ENCODE peak calls at places on chromosomes 2 and 18, in five cellular contexts. One of them, this sample, is unnamed.

GRCh38 chr2:141341444-141341843 is 789.4 kb downstream of the LRP1B start:
- DNase-seq in breast epithelium: no peak
- DNase-seq in ovary: no peak
- DNase-seq in lower leg skin: no peak
- DNase-seq in heart left ventricle: no peak
- DNase-seq in this sample: no peak

GRCh38 chr2:162888641-162889040 is 50.1 kb upstream of the KCNH7 start:
- DNase-seq in breast epithelium: no peak
- DNase-seq in ovary: no peak
- DNase-seq in lower leg skin: no peak
- DNase-seq in heart left ventricle: no peak
- DNase-seq in this sample: no peak

GRCh38 chr18:75128911-75129716 is 79.8 kb downstream of the PTGR3 start:
- DNase-seq in breast epithelium: no peak
- DNase-seq in ovary: no peak
- DNase-seq in lower leg skin: peak; percentile 6
- DNase-seq in heart left ventricle: no peak
- DNase-seq in this sample: no peak

GRCh38 chr2:134926231-134926931 is 7.8 kb downstream of the CCNT2 start:
- DNase-seq in breast epithelium: no peak
- DNase-seq in ovary: no peak
- DNase-seq in lower leg skin: no peak
- DNase-seq in heart left ventricle: no peak
- DNase-seq in this sample: no peak

GRCh38 chr2:137964859-137965459 is 686 bp downstream of the HNMT start:
- DNase-seq in breast epithelium: no peak
- DNase-seq in ovary: no peak
- DNase-seq in lower leg skin: no peak
- DNase-seq in heart left ventricle: no peak
- DNase-seq in this sample: no peak

GRCh38 chr2:222960126-222960525 is 91.9 kb upstream of the KCNE4 start:
- DNase-seq in breast epithelium: no peak
- DNase-seq in ovary: no peak
- DNase-seq in lower leg skin: no peak
- DNase-seq in heart left ventricle: no peak
- DNase-seq in this sample: no peak

GRCh38 chr2:145038041-145038525 is 518.2 kb upstream of the ZEB2 start:
- DNase-seq in breast epithelium: no peak
- DNase-seq in ovary: peak; percentile 31
- DNase-seq in lower leg skin: no peak
- DNase-seq in heart left ventricle: no peak
- DNase-seq in this sample: no peak

GRCh38 chr2:15547100-15547499 is 14.0 kb downstream of the NBAS start:
- DNase-seq in breast epithelium: no peak
- DNase-seq in ovary: no peak
- DNase-seq in lower leg skin: no peak
- DNase-seq in heart left ventricle: no peak
- DNase-seq in this sample: no peak

GRCh38 chr2:69013123-69013836 is at the start of gene ANTXR1:
- DNase-seq in breast epithelium: no peak
- DNase-seq in ovary: peak; percentile 76
- DNase-seq in lower leg skin: peak; percentile 49
- DNase-seq in heart left ventricle: peak; percentile 43
- DNase-seq in this sample: no peak

GRCh38 chr2:138182276-138182675 is 218.0 kb downstream of the HNMT start:
- DNase-seq in breast epithelium: no peak
- DNase-seq in ovary: no peak
- DNase-seq in lower leg skin: no peak
- DNase-seq in heart left ventricle: no peak
- DNase-seq in this sample: no peak

GRCh38 chr2:43848174-43848573 is 9.4 kb downstream of the ABCG8 start:
- DNase-seq in breast epithelium: no peak
- DNase-seq in ovary: no peak
- DNase-seq in lower leg skin: no peak
- DNase-seq in heart left ventricle: no peak
- DNase-seq in this sample: no peak

GRCh38 chr18:8998481-8999217 is 103.8 kb upstream of the NDUFV2 start:
- DNase-seq in breast epithelium: no peak
- DNase-seq in ovary: no peak
- DNase-seq in lower leg skin: no peak
- DNase-seq in heart left ventricle: no peak
- DNase-seq in this sample: no peak

GRCh38 chr18:10143601-10144000 is 229.8 kb downstream of the VAPA start:
- DNase-seq in breast epithelium: no peak
- DNase-seq in ovary: peak; percentile 36
- DNase-seq in lower leg skin: no peak
- DNase-seq in heart left ventricle: no peak
- DNase-seq in this sample: no peak

GRCh38 chr2:28927878-28928277 is 33.4 kb downstream of the WDR43 start:
- DNase-seq in breast epithelium: no peak
- DNase-seq in ovary: no peak
- DNase-seq in lower leg skin: no peak
- DNase-seq in heart left ventricle: no peak
- DNase-seq in this sample: no peak

GRCh38 chr2:235050992-235051351 is 99.2 kb downstream of the SH3BP4 start:
- DNase-seq in breast epithelium: peak; percentile 94
- DNase-seq in ovary: peak; percentile 59
- DNase-seq in lower leg skin: peak; percentile 94
- DNase-seq in heart left ventricle: peak; percentile 97
- DNase-seq in this sample: no peak

GRCh38 chr2:197514754-197515153 is 1.1 kb upstream of the MOB4 start:
- DNase-seq in breast epithelium: no peak
- DNase-seq in ovary: no peak
- DNase-seq in lower leg skin: no peak
- DNase-seq in heart left ventricle: no peak
- DNase-seq in this sample: no peak

GRCh38 chr18:60668583-60668982 is 296.0 kb upstream of the MC4R start:
- DNase-seq in breast epithelium: no peak
- DNase-seq in ovary: no peak
- DNase-seq in lower leg skin: no peak
- DNase-seq in heart left ventricle: no peak
- DNase-seq in this sample: no peak

GRCh38 chr2:79370976-79371550 is 141.8 kb upstream of the CTNNA2 start:
- DNase-seq in breast epithelium: no peak
- DNase-seq in ovary: no peak
- DNase-seq in lower leg skin: no peak
- DNase-seq in heart left ventricle: no peak
- DNase-seq in this sample: no peak

GRCh38 chr2:6493669-6494068 is 372.0 kb downstream of the CMPK2 start:
- DNase-seq in breast epithelium: no peak
- DNase-seq in ovary: no peak
- DNase-seq in lower leg skin: no peak
- DNase-seq in heart left ventricle: no peak
- DNase-seq in this sample: no peak

GRCh38 chr18:32754508-32755263 is 18.1 kb downstream of the KLHL14 start:
- DNase-seq in breast epithelium: no peak
- DNase-seq in ovary: no peak
- DNase-seq in lower leg skin: no peak
- DNase-seq in heart left ventricle: no peak
- DNase-seq in this sample: no peak

GRCh38 chr18:4236940-4237686 is 218.0 kb downstream of the DLGAP1 start:
- DNase-seq in breast epithelium: no peak
- DNase-seq in ovary: no peak
- DNase-seq in lower leg skin: no peak
- DNase-seq in heart left ventricle: no peak
- DNase-seq in this sample: no peak

GRCh38 chr18:49838381-49838780 is 25.0 kb upstream of the ACAA2 start:
- DNase-seq in breast epithelium: no peak
- DNase-seq in ovary: no peak
- DNase-seq in lower leg skin: no peak
- DNase-seq in heart left ventricle: no peak
- DNase-seq in this sample: no peak

GRCh38 chr2:181305151-181306123 is 151.7 kb upstream of the ITGA4 start:
- DNase-seq in breast epithelium: no peak
- DNase-seq in ovary: no peak
- DNase-seq in lower leg skin: no peak
- DNase-seq in heart left ventricle: peak; percentile 37
- DNase-seq in this sample: no peak

GRCh38 chr18:56188521-56188920 is 449.9 kb downstream of the TXNL1 start:
- DNase-seq in breast epithelium: no peak
- DNase-seq in ovary: peak; percentile 69
- DNase-seq in lower leg skin: no peak
- DNase-seq in heart left ventricle: no peak
- DNase-seq in this sample: no peak

GRCh38 chr2:187360286-187360685 is 87.8 kb downstream of the CALCRL start:
- DNase-seq in breast epithelium: no peak
- DNase-seq in ovary: no peak
- DNase-seq in lower leg skin: no peak
- DNase-seq in heart left ventricle: no peak
- DNase-seq in this sample: no peak

GRCh38 chr2:215401896-215402379 is 33.9 kb downstream of the FN1 start:
- DNase-seq in breast epithelium: no peak
- DNase-seq in ovary: no peak
- DNase-seq in lower leg skin: no peak
- DNase-seq in heart left ventricle: no peak
- DNase-seq in this sample: no peak

GRCh38 chr2:215403441-215404356 is 32.2 kb downstream of the FN1 start:
- DNase-seq in breast epithelium: no peak
- DNase-seq in ovary: no peak
- DNase-seq in lower leg skin: no peak
- DNase-seq in heart left ventricle: no peak
- DNase-seq in this sample: no peak

GRCh38 chr2:215405722-215406581 is 29.9 kb downstream of the FN1 start:
- DNase-seq in breast epithelium: no peak
- DNase-seq in ovary: no peak
- DNase-seq in lower leg skin: no peak
- DNase-seq in heart left ventricle: no peak
- DNase-seq in this sample: no peak

GRCh38 chr2:215407061-215407460 is 28.8 kb downstream of the FN1 start:
- DNase-seq in breast epithelium: no peak
- DNase-seq in ovary: no peak
- DNase-seq in lower leg skin: no peak
- DNase-seq in heart left ventricle: no peak
- DNase-seq in this sample: no peak

DNA sequence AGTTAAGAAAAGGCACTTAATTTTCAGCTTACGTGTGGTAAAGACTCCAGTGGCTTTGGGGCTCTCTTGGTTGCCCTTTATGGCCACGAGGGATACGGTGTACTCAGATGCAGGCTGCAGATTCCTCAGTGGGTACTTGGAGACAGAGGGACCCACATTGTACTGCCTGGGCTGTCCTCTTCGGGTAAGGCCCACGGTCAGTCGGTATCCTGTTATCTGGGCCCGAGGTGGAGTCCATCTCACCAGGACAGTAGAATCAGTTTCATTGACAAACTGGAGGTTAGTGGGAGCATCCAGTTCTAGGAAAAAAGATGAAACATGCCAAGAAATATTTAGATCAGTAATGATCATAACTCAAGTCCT is 31.5 kb downstream of the FN1 start:
- DNase-seq in breast epithelium: no peak
- DNase-seq in ovary: no peak
- DNase-seq in lower leg skin: no peak
- DNase-seq in heart left ventricle: no peak
- DNase-seq in this sample: no peak
- TF ChIP-seq POLR2A in breast epithelium: no peak
- TF ChIP-seq POLR2A in ovary: no peak
- TF ChIP-seq POLR2A in lower leg skin: no peak
- TF ChIP-seq POLR2A in heart left ventricle: no peak
- TF ChIP-seq POLR2A in this sample: no peak

DNA sequence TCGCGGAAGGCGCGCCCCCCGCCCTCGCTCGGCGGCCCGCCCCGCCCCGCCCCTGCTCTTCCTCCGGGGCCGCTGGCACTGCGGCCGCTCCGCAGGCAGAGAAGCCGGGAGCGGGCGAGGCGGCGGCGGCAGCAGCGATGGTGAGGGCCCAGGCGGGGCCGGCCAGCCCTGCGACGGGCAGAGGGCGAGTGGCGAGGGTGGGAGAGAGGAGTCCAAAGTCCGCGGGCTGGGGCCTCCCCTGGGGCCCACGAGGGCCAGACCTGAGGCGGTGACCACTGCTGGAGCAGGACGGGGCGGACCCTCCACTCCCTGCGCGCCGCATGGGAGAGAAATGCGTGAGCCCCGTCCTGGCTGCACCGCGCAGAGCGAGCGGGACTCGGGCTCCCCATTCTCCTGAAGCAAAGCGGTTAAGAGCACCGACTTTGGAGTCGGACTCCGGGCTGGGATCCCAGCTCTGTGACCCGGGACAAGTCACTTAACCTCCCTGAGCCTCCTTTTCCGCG is at the start of gene VAMP5:
- DNase-seq in breast epithelium: no peak
- DNase-seq in ovary: no peak
- DNase-seq in lower leg skin: no peak
- DNase-seq in heart left ventricle: peak; percentile 44
- DNase-seq in this sample: peak; percentile 77
- TF ChIP-seq POLR2A in breast epithelium: no peak
- TF ChIP-seq POLR2A in ovary: no peak
- TF ChIP-seq POLR2A in lower leg skin: no peak
- TF ChIP-seq POLR2A in heart left ventricle: peak; percentile 75
- TF ChIP-seq POLR2A in this sample: no peak

DNA sequence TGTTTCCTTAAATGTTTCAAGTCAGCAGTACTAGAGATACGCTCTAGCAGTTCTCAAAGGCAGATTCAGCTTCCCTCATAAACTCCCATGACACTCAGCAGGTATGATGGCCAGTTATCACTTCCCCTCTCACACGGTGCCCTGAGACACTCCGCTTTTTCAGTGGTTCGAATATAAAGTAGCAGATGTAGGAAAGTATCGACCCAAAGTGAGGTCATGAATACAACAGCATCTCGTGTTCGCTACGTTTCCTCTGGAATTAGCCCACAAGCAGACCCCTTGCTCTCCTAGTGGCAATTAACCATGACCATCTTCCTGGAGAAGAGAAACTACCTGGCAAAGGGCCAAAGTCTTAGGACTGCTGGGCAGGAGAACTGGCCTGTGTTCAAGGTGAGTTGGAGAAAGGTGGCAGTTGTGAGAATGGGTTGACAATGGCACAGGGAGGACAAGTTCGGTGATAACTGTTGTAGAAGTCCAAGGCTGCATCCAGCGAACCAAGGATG is 9.3 kb upstream of the AGBL5 start:
- DNase-seq in breast epithelium: no peak
- DNase-seq in ovary: no peak
- DNase-seq in lower leg skin: no peak
- DNase-seq in heart left ventricle: no peak
- DNase-seq in this sample: no peak
- TF ChIP-seq POLR2A in breast epithelium: no peak
- TF ChIP-seq POLR2A in ovary: no peak
- TF ChIP-seq POLR2A in lower leg skin: no peak
- TF ChIP-seq POLR2A in heart left ventricle: no peak
- TF ChIP-seq POLR2A in this sample: no peak

GRCh38 chr2:109616184-109616583 is 2.0 kb downstream of the SOWAHC start:
- DNase-seq in breast epithelium: no peak
- DNase-seq in ovary: no peak
- DNase-seq in lower leg skin: no peak
- DNase-seq in heart left ventricle: no peak
- DNase-seq in this sample: no peak

GRCh38 chr2:109612991-109613921 is 510 bp downstream of the SEPTIN10 start:
- DNase-seq in breast epithelium: no peak
- DNase-seq in ovary: peak; percentile 80
- DNase-seq in lower leg skin: peak; percentile 48
- DNase-seq in heart left ventricle: peak; percentile 73
- DNase-seq in this sample: no peak

GRCh38 chr2:109615637-109616144 is 1.5 kb downstream of the SOWAHC start:
- DNase-seq in breast epithelium: no peak
- DNase-seq in ovary: peak; percentile 47
- DNase-seq in lower leg skin: no peak
- DNase-seq in heart left ventricle: no peak
- DNase-seq in this sample: no peak

GRCh38 chr2:109614715-109615636 is 812 bp downstream of the SOWAHC start:
- DNase-seq in breast epithelium: no peak
- DNase-seq in ovary: peak; percentile 56
- DNase-seq in lower leg skin: no peak
- DNase-seq in heart left ventricle: peak; percentile 39
- DNase-seq in this sample: no peak

GRCh38 chr2:109613922-109614714 is at the start of the genes SEPTIN10 and SOWAHC:
- DNase-seq in breast epithelium: peak; percentile 93
- DNase-seq in ovary: peak; percentile 97
- DNase-seq in lower leg skin: peak; percentile 95
- DNase-seq in heart left ventricle: peak; percentile 98
- DNase-seq in this sample: peak; percentile 66
- TF ChIP-seq POLR2A in breast epithelium: peak; percentile 74
- TF ChIP-seq POLR2A in ovary: peak; percentile 84
- TF ChIP-seq POLR2A in lower leg skin: no peak
- TF ChIP-seq POLR2A in heart left ventricle: peak; percentile 95
- TF ChIP-seq POLR2A in this sample: no peak